ENCODE peak calls at places on chromosomes 12 and 14, in eight cellular contexts. N is AG10803; Q is psoas muscle; G is foreskin fibroblast; W is neural crest cell; V is MCF 10A; I is CD4-positive, alpha-beta T cell; B is foreskin keratinocyte. S is an unnamed sample.

GRCh38 chr12:65875635-65876034 is 51.4 kb downstream of the HMGA2 start:
- DNase-seq in G (no peak), N (peak), B (no peak), I (no peak), W (no peak), Q (no peak), V (no peak), S (no peak)

GRCh38 chr12:114152890-114153289 is 186.8 kb upstream of the RBM19 start:
- DNase-seq in N (peak), I (no peak), Q (no peak), B (no peak), G (peak), V (peak), W (no peak), S (no peak)

GRCh38 chr12:31008241-31008711 is 65.4 kb upstream of the DDX11 start:
- DNase-seq in W (no peak), B (no peak), V (no peak), Q (no peak), G (peak), N (no peak), I (no peak), S (no peak)

GRCh38 chr14:84859116-84859515 is 670.8 kb upstream of the FLRT2 start:
- DNase-seq in N (no peak), Q (no peak), V (no peak), I (no peak), W (no peak), G (no peak), B (no peak), S (no peak)

GRCh38 chr12:27366621-27367020 is 34.0 kb downstream of the BMAL2 start:
- DNase-seq in G (no peak), W (no peak), B (no peak), Q (no peak), I (no peak), N (no peak), V (no peak), S (no peak)

GRCh38 chr12:108312885-108313203 is 26.3 kb downstream of the CMKLR1 start:
- DNase-seq in I (no peak), G (no peak), V (peak), N (peak), B (no peak), Q (peak), W (no peak), S (no peak)

GRCh38 chr14:70788893-70789292 is 20.4 kb downstream of the MAP3K9 start:
- DNase-seq in I (no peak), Q (no peak), B (no peak), W (no peak), G (no peak), V (no peak), N (no peak), S (no peak)

GRCh38 chr14:20631023-20631820 is 10.3 kb downstream of the OR6S1 start:
- DNase-seq in B (no peak), V (peak), I (peak), N (peak), G (peak), Q (no peak), W (peak), S (peak)

GRCh38 chr14:78697341-78697740 is 527.2 kb downstream of the NRXN3 start:
- DNase-seq in B (no peak), I (no peak), V (peak), Q (no peak), G (peak), N (peak), W (no peak), S (no peak)

GRCh38 chr14:21860172-21860571 is 186.6 kb upstream of the OR4E1 start:
- DNase-seq in Q (no peak), I (no peak), G (no peak), V (peak), W (no peak), N (no peak), B (no peak), S (no peak)

GRCh38 chr12:62847709-62848108 is 87.2 kb downstream of the PPM1H start:
- DNase-seq in G (no peak), Q (no peak), I (no peak), W (no peak), B (no peak), V (no peak), N (no peak), S (no peak)

GRCh38 chr12:124620606-124621295 is 53.3 kb upstream of the NCOR2 start:
- DNase-seq in W (no peak), Q (no peak), I (no peak), V (no peak), B (peak), G (peak), N (peak), S (no peak)

GRCh38 chr14:20608383-20609095 is 17.4 kb upstream of the RNASE12 start:
- DNase-seq in I (no peak), Q (no peak), W (no peak), G (no peak), B (no peak), N (no peak), V (no peak), S (no peak)

GRCh38 chr14:65729547-65729946 is 317.0 kb downstream of the FUT8 start:
- DNase-seq in Q (no peak), G (no peak), N (no peak), W (no peak), I (no peak), V (no peak), B (no peak), S (no peak)

GRCh38 chr12:52391618-52392002 is 6.2 kb upstream of the KRT84 start:
- DNase-seq in Q (peak), V (peak), N (peak), W (no peak), B (no peak), G (peak), I (no peak), S (no peak)

GRCh38 chr14:79466938-79467527 is 744.3 kb downstream of the DIO2 start:
- DNase-seq in I (no peak), W (no peak), B (no peak), Q (no peak), G (no peak), V (no peak), N (no peak), S (no peak)

GRCh38 chr14:89600029-89600428 is 183.0 kb upstream of the FOXN3 start:
- DNase-seq in I (no peak), B (no peak), Q (no peak), G (no peak), W (no peak), N (no peak), V (no peak), S (no peak)

GRCh38 chr12:26744697-26745440 is 88.1 kb downstream of the ITPR2 start:
- DNase-seq in W (no peak), V (no peak), N (no peak), I (no peak), G (peak), Q (no peak), B (no peak), S (no peak)

DNA sequence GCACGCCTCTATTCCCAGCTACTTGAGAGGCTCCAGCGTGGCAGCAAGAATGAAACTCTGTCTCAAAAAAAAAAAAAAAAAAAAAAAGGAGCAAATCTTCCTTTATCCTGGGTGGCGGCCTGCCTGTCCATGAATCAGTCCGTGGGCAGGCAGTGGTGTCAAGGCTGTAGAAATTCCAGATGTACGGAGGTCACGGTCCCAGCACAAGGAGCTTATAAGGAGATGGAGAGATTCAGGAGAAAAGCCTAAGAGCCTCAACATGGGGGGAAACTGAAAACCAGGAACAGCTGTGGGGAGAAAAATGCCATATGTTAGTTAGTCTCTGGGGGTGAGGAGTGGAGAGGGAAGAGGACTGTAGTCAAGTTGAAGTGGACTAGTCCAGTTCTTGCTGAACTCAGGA is 130.5 kb upstream of the CRY1 start:
- DNase-seq in W (no peak), Q (no peak), N (peak), G (peak), I (no peak), V (no peak), B (no peak), S (no peak)
- TF ChIP-seq CTCF in W (no peak), Q (no peak), N (no peak), G (no peak), I (no peak), V (no peak), B (no peak), S (no peak)

GRCh38 chr12:2341871-2342270 is 289.1 kb downstream of the CACNA1C start:
- DNase-seq in I (no peak), B (no peak), G (peak), Q (no peak), V (peak), W (no peak), N (peak), S (no peak)
- TF ChIP-seq CTCF in I (no peak), B (no peak), G (no peak), Q (no peak), V (no peak), W (no peak), N (no peak), S (no peak)

GRCh38 chr12:57896139-57896436 is 45.3 kb upstream of the ATP23 start:
- DNase-seq in B (no peak), Q (no peak), I (no peak), N (peak), W (no peak), G (peak), V (no peak), S (no peak)
- TF ChIP-seq CTCF in B (peak), Q (no peak), I (no peak), N (peak), W (no peak), G (peak), V (no peak), S (no peak)

DNA sequence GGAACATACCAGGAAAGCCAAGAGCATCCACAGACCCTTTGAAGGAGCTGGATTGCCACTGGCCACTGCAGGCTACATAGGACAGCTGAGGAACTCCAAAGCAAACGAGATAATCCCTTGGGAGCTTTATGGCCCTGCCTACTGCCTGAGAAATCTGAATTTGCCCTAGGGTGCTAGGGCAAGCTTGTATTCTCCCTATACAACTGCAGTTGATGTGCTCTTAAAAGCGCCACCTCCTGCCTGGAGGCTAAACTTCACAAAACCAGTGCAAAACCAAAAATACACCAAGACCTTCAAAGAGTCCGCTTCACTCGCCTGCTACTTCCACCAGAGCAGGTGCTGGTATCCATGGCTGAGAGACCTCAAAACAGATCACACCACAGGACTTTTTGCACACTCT is 99.6 kb upstream of the KRR1 start:
- DNase-seq in Q (no peak), B (no peak), N (no peak), V (no peak), I (no peak), G (no peak), W (no peak), S (no peak)
- TF ChIP-seq CTCF in Q (no peak), B (no peak), N (no peak), V (no peak), I (no peak), G (no peak), W (no peak), S (no peak)

GRCh38 chr12:67354966-67355365 is 85.8 kb downstream of the CAND1 start:
- DNase-seq in I (no peak), N (peak), G (peak), B (no peak), V (no peak), Q (no peak), W (no peak), S (no peak)
- TF ChIP-seq CTCF in I (no peak), N (no peak), G (no peak), B (no peak), V (no peak), Q (no peak), W (peak), S (no peak)

DNA sequence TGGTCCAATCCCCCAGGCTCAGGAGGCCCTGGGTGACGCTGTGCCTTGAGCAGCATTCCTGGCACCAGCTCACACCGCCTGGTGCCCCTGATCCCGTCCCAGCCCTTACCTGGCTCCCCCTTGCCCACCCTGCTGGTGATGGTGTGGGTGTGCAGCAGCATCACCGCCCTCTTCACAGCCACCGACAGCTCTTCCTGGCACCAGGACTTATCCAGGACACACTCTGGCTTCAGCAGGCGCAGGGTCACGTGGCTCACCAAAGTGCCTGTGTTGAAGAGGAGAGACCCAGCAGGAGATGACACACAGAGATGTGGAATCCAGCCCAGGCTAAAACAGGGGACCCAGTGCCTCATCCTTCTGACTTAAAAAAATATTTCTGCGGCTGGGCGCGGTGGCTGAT is 36.2 kb downstream of the GCN1 start:
- DNase-seq in N (no peak), Q (no peak), B (no peak), W (no peak), G (no peak), V (no peak), I (no peak), S (no peak)
- TF ChIP-seq CTCF in N (no peak), Q (no peak), B (no peak), W (no peak), G (no peak), V (no peak), I (no peak), S (no peak)

GRCh38 chr14:95994593-95994928 is 44.6 kb upstream of the C14orf132 start:
- DNase-seq in B (no peak), V (no peak), I (no peak), W (no peak), Q (no peak), G (no peak), N (no peak), S (no peak)
- TF ChIP-seq CTCF in B (no peak), V (no peak), I (peak), W (no peak), Q (no peak), G (no peak), N (no peak), S (no peak)

GRCh38 chr14:77323571-77323970 is 2.7 kb downstream of the GSTZ1 start:
- DNase-seq in V (no peak), B (no peak), Q (no peak), G (no peak), W (no peak), N (no peak), I (no peak), S (no peak)

GRCh38 chr14:77320238-77320935 is at the start of gene POMT2:
- DNase-seq in V (peak), W (peak), Q (peak), I (peak), G (peak), B (peak), N (peak), S (peak)

GRCh38 chr14:77324289-77324688 is 3.5 kb downstream of the GSTZ1 start:
- DNase-seq in G (no peak), N (no peak), W (no peak), V (no peak), Q (no peak), B (no peak), I (no peak), S (no peak)

GRCh38 chr14:77322951-77323350 is 2.1 kb downstream of the GSTZ1 start:
- DNase-seq in G (no peak), Q (no peak), W (no peak), N (no peak), V (no peak), B (no peak), I (no peak), S (no peak)

GRCh38 chr14:77322209-77322902 is 1.5 kb downstream of the GSTZ1 start:
- DNase-seq in I (no peak), W (no peak), G (no peak), B (no peak), V (no peak), Q (no peak), N (no peak), S (no peak)
- TF ChIP-seq CTCF in I (no peak), W (no peak), G (no peak), B (no peak), V (no peak), Q (no peak), N (no peak), S (no peak)